ENCODE peak calls at places on chromosome 7, in nine cellular contexts. U, K, E, I, D, J, Y, F and N are unnamed samples.

GRCh38 chr7:128071376-128071775 is 40.1 kb upstream of the LRRC4 start:
- DNase-seq in U (no peak), K (no peak), E (no peak), I (no peak), D (no peak), J (no peak), Y (no peak), F (no peak), N (no peak)

GRCh38 chr7:44259547-44260457 is 59.0 kb downstream of the YKT6 start:
- DNase-seq in U (peak), K (no peak), E (no peak), I (peak), D (no peak), J (peak), Y (peak), F (peak), N (no peak)

GRCh38 chr7:85237721-85238120 is 50.9 kb upstream of the SEMA3D start:
- DNase-seq in U (peak), K (no peak), E (no peak), I (no peak), D (no peak), J (no peak), Y (no peak), F (no peak), N (no peak)

GRCh38 chr7:75914169-75914654 is 743 bp upstream of the POR start:
- DNase-seq in U (no peak), K (peak), E (no peak), I (no peak), D (no peak), J (no peak), Y (no peak), F (no peak), N (no peak)

GRCh38 chr7:127912901-127913300 is 118.3 kb downstream of the LRRC4 start:
- DNase-seq in U (no peak), K (no peak), E (no peak), I (no peak), D (no peak), J (no peak), Y (no peak), F (no peak), N (no peak)

GRCh38 chr7:155663942-155664341 is 19.5 kb downstream of the RBM33 start:
- DNase-seq in U (peak), K (no peak), E (no peak), I (no peak), D (no peak), J (no peak), Y (no peak), F (no peak), N (no peak)

GRCh38 chr7:28782362-28782761 is 175.8 kb downstream of the TRIL start:
- DNase-seq in U (no peak), K (no peak), E (no peak), I (no peak), D (no peak), J (no peak), Y (no peak), F (no peak), N (no peak)

GRCh38 chr7:116780521-116780920 is 81.9 kb upstream of the CAPZA2 start:
- DNase-seq in U (peak), K (no peak), E (no peak), I (no peak), D (no peak), J (no peak), Y (no peak), F (peak), N (no peak)

GRCh38 chr7:17027803-17028163 is 146.0 kb upstream of the AGR3 start:
- DNase-seq in U (no peak), K (no peak), E (no peak), I (no peak), D (no peak), J (no peak), Y (no peak), F (no peak), N (no peak)

GRCh38 chr7:20244334-20244733 is 27.1 kb upstream of the MACC1 start:
- DNase-seq in U (no peak), K (no peak), E (no peak), I (no peak), D (no peak), J (no peak), Y (no peak), F (peak), N (no peak)

GRCh38 chr7:114930829-114931655 is 9.1 kb downstream of the MDFIC start:
- DNase-seq in U (no peak), K (no peak), E (no peak), I (peak), D (no peak), J (peak), Y (no peak), F (peak), N (no peak)

GRCh38 chr7:139743967-139744767 is 33.6 kb downstream of the HIPK2 start:
- DNase-seq in U (no peak), K (no peak), E (no peak), I (no peak), D (no peak), J (peak), Y (no peak), F (no peak), N (no peak)

GRCh38 chr7:95986136-95986535 is 213.8 kb downstream of the DYNC1I1 start:
- DNase-seq in U (no peak), K (no peak), E (no peak), I (no peak), D (peak), J (no peak), Y (no peak), F (no peak), N (no peak)

GRCh38 chr7:93889261-93889660 is 1.3 kb downstream of the TFPI2 start:
- DNase-seq in U (peak), K (no peak), E (no peak), I (peak), D (no peak), J (no peak), Y (no peak), F (peak), N (no peak)

GRCh38 chr7:42161723-42162122 is 75.3 kb downstream of the GLI3 start:
- DNase-seq in U (no peak), K (no peak), E (no peak), I (peak), D (no peak), J (no peak), Y (no peak), F (peak), N (no peak)

GRCh38 chr7:155471728-155472127 is 13.8 kb downstream of the EN2 start:
- DNase-seq in U (no peak), K (no peak), E (no peak), I (no peak), D (no peak), J (no peak), Y (no peak), F (no peak), N (no peak)

GRCh38 chr7:142774826-142775225 is 4.1 kb downstream of the PRSS2 start:
- DNase-seq in U (peak), K (no peak), E (no peak), I (no peak), D (no peak), J (no peak), Y (no peak), F (no peak), N (no peak)

GRCh38 chr7:134691820-134692705 is 45.4 kb downstream of the BPGM start:
- DNase-seq in U (peak), K (no peak), E (no peak), I (peak), D (no peak), J (no peak), Y (no peak), F (peak), N (no peak)

GRCh38 chr7:2076649-2077064 is 156.1 kb downstream of the MAD1L1 start:
- DNase-seq in U (no peak), K (no peak), E (no peak), I (no peak), D (no peak), J (no peak), Y (no peak), F (no peak), N (no peak)

GRCh38 chr7:123916240-123916724 is 8.8 kb upstream of the SPAM1 start:
- DNase-seq in U (peak), K (no peak), E (no peak), I (no peak), D (no peak), J (no peak), Y (no peak), F (peak), N (no peak)